ENCODE peak calls at places on chromosomes 1 and 21, in five cellular contexts. Q is foreskin fibroblast; F is activated naive CD8-positive, alpha-beta T cell treated with anti-CD3 and anti-CD28 coated beads, Interleukin-2, amount 50 U/mL, for 24 hours; K is amniotic stem cell; U is activated CD8-positive, alpha-beta memory T cell treated with anti-CD3 and anti-CD28 coated beads for 24 hours. Y is an unnamed sample.

GRCh38 chr1:233361876-233362275 is 34.4 kb downstream of the MAP3K21 start:
- DNase-seq in Q (no peak), F (no peak), K (no peak), U (no peak), Y (no peak)

GRCh38 chr1:17118706-17119075 is 560 bp downstream of the PADI2 start:
- DNase-seq in Q (peak), F (no peak), K (no peak), U (no peak), Y (no peak)

GRCh38 chr1:119298687-119299086 is 69.9 kb upstream of the HAO2 start:
- DNase-seq in Q (peak), F (no peak), K (no peak), U (no peak), Y (no peak)

GRCh38 chr1:31668303-31668883 is 23.7 kb upstream of the PEF1 start:
- DNase-seq in Q (no peak), F (no peak), K (no peak), U (no peak), Y (no peak)

GRCh38 chr1:88216441-88216840 is 467.6 kb upstream of the PKN2 start:
- DNase-seq in Q (no peak), F (no peak), K (no peak), U (no peak), Y (no peak)

GRCh38 chr1:113391643-113392271 is 1.4 kb downstream of the MAGI3 start:
- DNase-seq in Q (peak), F (no peak), K (no peak), U (peak), Y (no peak)

GRCh38 chr21:46639489-46640386 is 4.3 kb downstream of the PRMT2 start:
- DNase-seq in Q (no peak), F (no peak), K (no peak), U (no peak), Y (peak)

GRCh38 chr1:48227165-48228013 is 4.9 kb downstream of the SLC5A9 start:
- DNase-seq in Q (no peak), F (peak), K (no peak), U (peak), Y (no peak)

GRCh38 chr1:28118640-28119307 is 30.4 kb upstream of the EYA3 start:
- DNase-seq in Q (no peak), F (no peak), K (no peak), U (no peak), Y (no peak)

GRCh38 chr1:155126494-155127104 is 1.1 kb upstream of the EFNA1 start:
- DNase-seq in Q (peak), F (no peak), K (no peak), U (peak), Y (no peak)

GRCh38 chr1:25066253-25066652 is 136.2 kb upstream of the RUNX3 start:
- DNase-seq in Q (peak), F (no peak), K (no peak), U (no peak), Y (no peak)

GRCh38 chr1:66916320-66916719 is 8.3 kb downstream of the DNAI4 start:
- DNase-seq in Q (peak), F (no peak), K (no peak), U (no peak), Y (no peak)

GRCh38 chr1:21576031-21576797 is 67.0 kb downstream of the ALPL start:
- DNase-seq in Q (no peak), F (no peak), K (no peak), U (no peak), Y (no peak)

GRCh38 chr21:14306143-14306907 is 76.6 kb downstream of the HSPA13 start:
- DNase-seq in Q (peak), F (no peak), K (no peak), U (no peak), Y (no peak)